ENCODE peak calls at places on chromosomes 5 and 9, in five cellular contexts. One of them, this sample, is unnamed.

GRCh38 chr5:17012289-17012688 is 76.2 kb upstream of the MYO10 start:
- DNase-seq in stimulated activated CD4-positive, alpha-beta T cell treated with anti-CD3 and anti-CD28 coated beads, Interleukin-1b, Interleukin-23, amount 100 ng/mL, for 4 hours: no peak
- DNase-seq in transverse colon: no peak
- DNase-seq in ELF-1: no peak
- DNase-seq in EH: peak; percentile 69
- DNase-seq in this sample: no peak

GRCh38 chr9:71552480-71552879 is 215.8 kb downstream of the CEMIP2 start:
- DNase-seq in transverse colon: no peak
- DNase-seq in EH: no peak
- DNase-seq in stimulated activated CD4-positive, alpha-beta T cell treated with anti-CD3 and anti-CD28 coated beads, Interleukin-1b, Interleukin-23, amount 100 ng/mL, for 4 hours: no peak
- DNase-seq in ELF-1: peak; percentile 58
- DNase-seq in this sample: no peak

GRCh38 chr5:81755320-81755719 is 4.4 kb upstream of the SSBP2 start:
- DNase-seq in EH: peak; percentile 94
- DNase-seq in stimulated activated CD4-positive, alpha-beta T cell treated with anti-CD3 and anti-CD28 coated beads, Interleukin-1b, Interleukin-23, amount 100 ng/mL, for 4 hours: no peak
- DNase-seq in ELF-1: peak; percentile 76
- DNase-seq in transverse colon: peak; percentile 22
- DNase-seq in this sample: peak; percentile 86

GRCh38 chr5:103271570-103272289 is 13.2 kb downstream of the MACIR start:
- DNase-seq in stimulated activated CD4-positive, alpha-beta T cell treated with anti-CD3 and anti-CD28 coated beads, Interleukin-1b, Interleukin-23, amount 100 ng/mL, for 4 hours: no peak
- DNase-seq in transverse colon: no peak
- DNase-seq in EH: no peak
- DNase-seq in ELF-1: no peak
- DNase-seq in this sample: no peak

GRCh38 chr9:123417289-123418051 is 61.5 kb downstream of the CRB2 start:
- DNase-seq in EH: no peak
- DNase-seq in ELF-1: no peak
- DNase-seq in transverse colon: no peak
- DNase-seq in stimulated activated CD4-positive, alpha-beta T cell treated with anti-CD3 and anti-CD28 coated beads, Interleukin-1b, Interleukin-23, amount 100 ng/mL, for 4 hours: no peak
- DNase-seq in this sample: no peak

GRCh38 chr5:60463179-60463868 is 236.6 kb downstream of the DEPDC1B start:
- DNase-seq in EH: peak; percentile 58
- DNase-seq in stimulated activated CD4-positive, alpha-beta T cell treated with anti-CD3 and anti-CD28 coated beads, Interleukin-1b, Interleukin-23, amount 100 ng/mL, for 4 hours: no peak
- DNase-seq in transverse colon: no peak
- DNase-seq in ELF-1: no peak
- DNase-seq in this sample: no peak

GRCh38 chr5:95746194-95746593 is 15.1 kb downstream of the RHOBTB3 start:
- DNase-seq in EH: no peak
- DNase-seq in transverse colon: no peak
- DNase-seq in stimulated activated CD4-positive, alpha-beta T cell treated with anti-CD3 and anti-CD28 coated beads, Interleukin-1b, Interleukin-23, amount 100 ng/mL, for 4 hours: no peak
- DNase-seq in ELF-1: no peak
- DNase-seq in this sample: no peak

GRCh38 chr5:143657814-143658395 is 154.1 kb upstream of the HMHB1 start:
- DNase-seq in ELF-1: no peak
- DNase-seq in transverse colon: no peak
- DNase-seq in stimulated activated CD4-positive, alpha-beta T cell treated with anti-CD3 and anti-CD28 coated beads, Interleukin-1b, Interleukin-23, amount 100 ng/mL, for 4 hours: no peak
- DNase-seq in EH: no peak
- DNase-seq in this sample: no peak

GRCh38 chr5:57082441-57083067 is 91.3 kb upstream of the GPBP1 start:
- DNase-seq in stimulated activated CD4-positive, alpha-beta T cell treated with anti-CD3 and anti-CD28 coated beads, Interleukin-1b, Interleukin-23, amount 100 ng/mL, for 4 hours: no peak
- DNase-seq in transverse colon: no peak
- DNase-seq in ELF-1: no peak
- DNase-seq in EH: peak; percentile 20
- DNase-seq in this sample: no peak

GRCh38 chr5:3736466-3736865 is 140.8 kb downstream of the IRX1 start:
- DNase-seq in ELF-1: no peak
- DNase-seq in stimulated activated CD4-positive, alpha-beta T cell treated with anti-CD3 and anti-CD28 coated beads, Interleukin-1b, Interleukin-23, amount 100 ng/mL, for 4 hours: no peak
- DNase-seq in transverse colon: no peak
- DNase-seq in EH: no peak
- DNase-seq in this sample: no peak

GRCh38 chr9:113590991-113591898 is 127.7 kb downstream of the RGS3 start:
- DNase-seq in EH: peak; percentile 78
- DNase-seq in stimulated activated CD4-positive, alpha-beta T cell treated with anti-CD3 and anti-CD28 coated beads, Interleukin-1b, Interleukin-23, amount 100 ng/mL, for 4 hours: no peak
- DNase-seq in transverse colon: peak; percentile 78
- DNase-seq in ELF-1: peak; percentile 95
- DNase-seq in this sample: no peak

GRCh38 chr5:155082401-155082800 is 68.8 kb downstream of the KIF4B start:
- DNase-seq in EH: peak; percentile 92
- DNase-seq in stimulated activated CD4-positive, alpha-beta T cell treated with anti-CD3 and anti-CD28 coated beads, Interleukin-1b, Interleukin-23, amount 100 ng/mL, for 4 hours: no peak
- DNase-seq in ELF-1: peak; percentile 12
- DNase-seq in transverse colon: no peak
- DNase-seq in this sample: peak; percentile 55

GRCh38 chr9:117153021-117153420 is 261.8 kb downstream of the ASTN2 start:
- DNase-seq in stimulated activated CD4-positive, alpha-beta T cell treated with anti-CD3 and anti-CD28 coated beads, Interleukin-1b, Interleukin-23, amount 100 ng/mL, for 4 hours: no peak
- DNase-seq in ELF-1: no peak
- DNase-seq in EH: peak; percentile 28
- DNase-seq in transverse colon: no peak
- DNase-seq in this sample: peak; percentile 35

GRCh38 chr5:54344653-54345052 is 34.3 kb upstream of the ARL15 start:
- DNase-seq in transverse colon: no peak
- DNase-seq in stimulated activated CD4-positive, alpha-beta T cell treated with anti-CD3 and anti-CD28 coated beads, Interleukin-1b, Interleukin-23, amount 100 ng/mL, for 4 hours: no peak
- DNase-seq in ELF-1: no peak
- DNase-seq in EH: no peak
- DNase-seq in this sample: no peak

GRCh38 chr5:40871177-40871576 is 30.0 kb downstream of the CARD6 start:
- DNase-seq in EH: peak; percentile 2
- DNase-seq in ELF-1: no peak
- DNase-seq in transverse colon: no peak
- DNase-seq in stimulated activated CD4-positive, alpha-beta T cell treated with anti-CD3 and anti-CD28 coated beads, Interleukin-1b, Interleukin-23, amount 100 ng/mL, for 4 hours: no peak
- DNase-seq in this sample: no peak

GRCh38 chr9:93990448-93990847 is 35.3 kb upstream of the BARX1 start:
- DNase-seq in EH: no peak
- DNase-seq in stimulated activated CD4-positive, alpha-beta T cell treated with anti-CD3 and anti-CD28 coated beads, Interleukin-1b, Interleukin-23, amount 100 ng/mL, for 4 hours: no peak
- DNase-seq in transverse colon: no peak
- DNase-seq in ELF-1: no peak
- DNase-seq in this sample: no peak

GRCh38 chr5:1723476-1723875 is 76.2 kb downstream of the MRPL36 start:
- DNase-seq in EH: no peak
- DNase-seq in ELF-1: no peak
- DNase-seq in transverse colon: no peak
- DNase-seq in stimulated activated CD4-positive, alpha-beta T cell treated with anti-CD3 and anti-CD28 coated beads, Interleukin-1b, Interleukin-23, amount 100 ng/mL, for 4 hours: no peak
- DNase-seq in this sample: no peak

GRCh38 chr5:176921669-176922196 is 22.6 kb upstream of the HK3 start:
- DNase-seq in EH: no peak
- DNase-seq in transverse colon: no peak
- DNase-seq in stimulated activated CD4-positive, alpha-beta T cell treated with anti-CD3 and anti-CD28 coated beads, Interleukin-1b, Interleukin-23, amount 100 ng/mL, for 4 hours: no peak
- DNase-seq in ELF-1: no peak
- DNase-seq in this sample: no peak

GRCh38 chr9:136370687-136371530 is 2.6 kb downstream of the CARD9 start:
- DNase-seq in transverse colon: no peak
- DNase-seq in stimulated activated CD4-positive, alpha-beta T cell treated with anti-CD3 and anti-CD28 coated beads, Interleukin-1b, Interleukin-23, amount 100 ng/mL, for 4 hours: no peak
- DNase-seq in EH: no peak
- DNase-seq in ELF-1: no peak
- DNase-seq in this sample: no peak

GRCh38 chr5:153792305-153792704 is 246.4 kb downstream of the FAM114A2 start:
- DNase-seq in transverse colon: no peak
- DNase-seq in EH: no peak
- DNase-seq in stimulated activated CD4-positive, alpha-beta T cell treated with anti-CD3 and anti-CD28 coated beads, Interleukin-1b, Interleukin-23, amount 100 ng/mL, for 4 hours: no peak
- DNase-seq in ELF-1: no peak
- DNase-seq in this sample: no peak

GRCh38 chr5:179840766-179841165 is 17.9 kb downstream of the MRNIP start:
- DNase-seq in transverse colon: no peak
- DNase-seq in EH: no peak
- DNase-seq in ELF-1: no peak
- DNase-seq in stimulated activated CD4-positive, alpha-beta T cell treated with anti-CD3 and anti-CD28 coated beads, Interleukin-1b, Interleukin-23, amount 100 ng/mL, for 4 hours: no peak
- DNase-seq in this sample: no peak

GRCh38 chr5:115599924-115600323 is 2.4 kb downstream of the TICAM2 start:
- DNase-seq in EH: peak; percentile 47
- DNase-seq in transverse colon: no peak
- DNase-seq in stimulated activated CD4-positive, alpha-beta T cell treated with anti-CD3 and anti-CD28 coated beads, Interleukin-1b, Interleukin-23, amount 100 ng/mL, for 4 hours: no peak
- DNase-seq in ELF-1: peak; percentile 22
- DNase-seq in this sample: no peak

GRCh38 chr9:98149422-98149821 is 30.4 kb upstream of the TRIM14 start:
- DNase-seq in transverse colon: no peak
- DNase-seq in ELF-1: no peak
- DNase-seq in stimulated activated CD4-positive, alpha-beta T cell treated with anti-CD3 and anti-CD28 coated beads, Interleukin-1b, Interleukin-23, amount 100 ng/mL, for 4 hours: no peak
- DNase-seq in EH: no peak
- DNase-seq in this sample: no peak

GRCh38 chr9:111222757-111223156 is 107.3 kb downstream of the OR2K2 start:
- DNase-seq in stimulated activated CD4-positive, alpha-beta T cell treated with anti-CD3 and anti-CD28 coated beads, Interleukin-1b, Interleukin-23, amount 100 ng/mL, for 4 hours: no peak
- DNase-seq in EH: no peak
- DNase-seq in ELF-1: no peak
- DNase-seq in transverse colon: no peak
- DNase-seq in this sample: no peak

GRCh38 chr9:136399176-136400037 is 563 bp downstream of the SNAPC4 start:
- DNase-seq in stimulated activated CD4-positive, alpha-beta T cell treated with anti-CD3 and anti-CD28 coated beads, Interleukin-1b, Interleukin-23, amount 100 ng/mL, for 4 hours: peak; percentile 23
- DNase-seq in EH: peak; percentile 11
- DNase-seq in transverse colon: no peak
- DNase-seq in ELF-1: peak; percentile 31
- DNase-seq in this sample: no peak

GRCh38 chr5:14339467-14339866 is 196.3 kb downstream of the TRIO start:
- DNase-seq in transverse colon: no peak
- DNase-seq in EH: peak; percentile 58
- DNase-seq in stimulated activated CD4-positive, alpha-beta T cell treated with anti-CD3 and anti-CD28 coated beads, Interleukin-1b, Interleukin-23, amount 100 ng/mL, for 4 hours: no peak
- DNase-seq in ELF-1: no peak
- DNase-seq in this sample: no peak

GRCh38 chr5:157193699-157194424 is 13.2 kb downstream of the ITK start:
- DNase-seq in transverse colon: no peak
- DNase-seq in EH: no peak
- DNase-seq in ELF-1: no peak
- DNase-seq in stimulated activated CD4-positive, alpha-beta T cell treated with anti-CD3 and anti-CD28 coated beads, Interleukin-1b, Interleukin-23, amount 100 ng/mL, for 4 hours: no peak
- DNase-seq in this sample: no peak